ENCODE peak calls at places on chromosomes 2 and 18, in five cellular contexts. O, R, C, D and I are unnamed samples.

GRCh38 chr2:176769021-176769420 is 443.6 kb upstream of the HNRNPA3 start:
- DNase-seq in D (no peak), C (no peak), R (no peak), O (no peak), I (no peak)

GRCh38 chr18:8413751-8414150 is 195.5 kb upstream of the RAB12 start:
- DNase-seq in D (no peak), C (no peak), O (no peak), R (no peak), I (no peak)

GRCh38 chr2:40872580-40872979 is 420.7 kb upstream of the SLC8A1 start:
- DNase-seq in R (no peak), C (no peak), D (no peak), O (no peak), I (no peak)

GRCh38 chr2:56107486-56107885 is 76.3 kb upstream of the CCDC85A start:
- DNase-seq in O (no peak), R (no peak), D (no peak), C (no peak), I (no peak)

GRCh38 chr2:168192143-168192785 is 55.1 kb downstream of the STK39 start:
- DNase-seq in R (no peak), C (no peak), D (no peak), O (no peak), I (no peak)

GRCh38 chr2:241226723-241227634 is 38.5 kb downstream of the ANO7 start:
- DNase-seq in O (peak), C (no peak), D (no peak), R (no peak), I (no peak)

GRCh38 chr2:119649364-119649917 is 29.6 kb upstream of the TMEM177 start:
- DNase-seq in O (no peak), D (no peak), R (no peak), C (no peak), I (no peak)

GRCh38 chr2:180040146-180040925 is 33.2 kb upstream of the CWC22 start:
- DNase-seq in O (no peak), D (no peak), C (peak), R (no peak), I (no peak)

GRCh38 chr2:19868705-19869550 is 32.9 kb downstream of the TTC32 start:
- DNase-seq in D (no peak), C (no peak), O (peak), R (peak), I (peak)

GRCh38 chr2:157324331-157324843 is 1.2 kb downstream of the ERMN start:
- DNase-seq in D (no peak), O (no peak), R (no peak), C (no peak), I (no peak)

GRCh38 chr18:35861367-35862114 is 110.9 kb upstream of the RMP24 start:
- DNase-seq in O (no peak), R (no peak), D (no peak), C (no peak), I (no peak)

GRCh38 chr2:120748310-120748709 is 12.6 kb downstream of the GLI2 start:
- DNase-seq in C (no peak), R (no peak), D (no peak), O (no peak), I (no peak)

GRCh38 chr2:55771612-55772011 is 78.0 kb upstream of the PNPT1 start:
- DNase-seq in D (peak), R (no peak), O (no peak), C (peak), I (no peak)

GRCh38 chr2:202036601-202037037 is 3.0 kb downstream of the FZD7 start:
- DNase-seq in D (no peak), R (no peak), C (no peak), O (no peak), I (no peak)

GRCh38 chr2:237431372-237431771 is 17.4 kb upstream of the COL6A3 start:
- DNase-seq in C (peak), O (no peak), D (no peak), R (no peak), I (no peak)

GRCh38 chr2:108884629-108885028 is 98.1 kb downstream of the CCDC138 start:
- DNase-seq in R (no peak), D (no peak), C (no peak), O (no peak), I (no peak)

GRCh38 chr2:21005111-21005699 is 38.7 kb downstream of the APOB start:
- DNase-seq in O (no peak), R (no peak), C (no peak), D (no peak), I (no peak)

GRCh38 chr2:197191948-197192338 is 118.6 kb downstream of the ANKRD44 start:
- DNase-seq in R (no peak), O (no peak), C (no peak), D (no peak), I (no peak)

GRCh38 chr2:29398384-29399237 is 283.4 kb downstream of the CLIP4 start:
- DNase-seq in C (no peak), D (no peak), R (no peak), O (no peak), I (no peak)

GRCh38 chr2:201680743-201681142 is 17.7 kb downstream of the MPP4 start:
- DNase-seq in D (peak), R (no peak), C (no peak), O (no peak), I (no peak)

GRCh38 chr2:121256720-121257475 is 28.1 kb downstream of the TFCP2L1 start:
- DNase-seq in R (no peak), C (no peak), D (no peak), O (peak), I (no peak)

GRCh38 chr18:27413495-27414401 is 228.6 kb upstream of the CHST9 start:
- DNase-seq in O (no peak), D (peak), C (peak), R (no peak), I (no peak)

GRCh38 chr2:237304763-237305514 is 109.0 kb downstream of the COL6A3 start:
- DNase-seq in O (no peak), C (peak), R (no peak), D (no peak), I (no peak)

GRCh38 chr2:167196461-167197252 is 308.4 kb downstream of the XIRP2 start:
- DNase-seq in D (no peak), R (no peak), C (peak), O (no peak), I (no peak)